ENCODE peak calls at places on chromosomes 4 and X, in ten cellular contexts. O is esophagus squamous epithelium, X is fibroblast of lung, D is PC-3, S is Peyer's patch, Y is heart right ventricle, W is H9, U is cardiac muscle cell, P is pancreas, A is neuronal stem cell. F is an unnamed sample.
A peak's percentile ranks its signal among the peaks of the same experiment; 100 is the strongest.

GRCh38 chr4:139628184-139629012 is 37.2 kb upstream of the MGST2 start:
- DNase-seq in O (no peak), X (no peak), D (no peak), S (peak; percentile 59), Y (no peak), W (peak; percentile 51), U (no peak), P (no peak), A (no peak), F (no peak)

GRCh38 chr4:133869486-133869885 is 332.1 kb downstream of the PABPC4L start:
- DNase-seq in O (no peak), X (peak; percentile 57), D (no peak), S (no peak), Y (no peak), W (no peak), U (peak; percentile 60), P (no peak), A (no peak), F (no peak)

GRCh38 chr4:84254537-84254936 is 244.6 kb downstream of the NKX6-1 start:
- DNase-seq in O (no peak), X (no peak), D (no peak), S (no peak), Y (no peak), W (no peak), U (no peak), P (no peak), A (no peak), F (no peak)

GRCh38 chrX:86133761-86134160 is 14.5 kb upstream of the DACH2 start:
- DNase-seq in O (no peak), X (peak; percentile 43), D (no peak), S (no peak), Y (no peak), W (no peak), U (peak; percentile 21), P (no peak), A (no peak), F (no peak)

GRCh38 chr4:54548831-54549460 is 108.8 kb upstream of the KIT start:
- DNase-seq in O (no peak), X (no peak), D (no peak), S (no peak), Y (no peak), W (no peak), U (no peak), P (no peak), A (no peak), F (no peak)

GRCh38 chr4:84632092-84632491 is 49.2 kb downstream of the CDS1 start:
- DNase-seq in O (no peak), X (peak; percentile 94), D (peak; percentile 79), S (no peak), Y (no peak), W (no peak), U (peak; percentile 92), P (no peak), A (no peak), F (no peak)

GRCh38 chr4:4677825-4678522 is 136.1 kb upstream of the STX18 start:
- DNase-seq in O (no peak), X (peak; percentile 62), D (no peak), S (no peak), Y (peak; percentile 5), W (peak; percentile 54), U (peak; percentile 84), P (no peak), A (peak; percentile 40), F (no peak)

GRCh38 chr4:57614533-57614932 is 504.3 kb upstream of the IGFBP7 start:
- DNase-seq in O (no peak), X (no peak), D (no peak), S (no peak), Y (no peak), W (no peak), U (no peak), P (no peak), A (no peak), F (no peak)

GRCh38 chrX:12794654-12795053 is 3.4 kb downstream of the PRPS2 start:
- DNase-seq in O (no peak), X (no peak), D (no peak), S (no peak), Y (no peak), W (no peak), U (peak; percentile 46), P (no peak), A (no peak), F (no peak)
- H3K27ac ChIP-seq in O (no peak overlapping the region), X (no peak overlapping the region), D (no peak overlapping the region), S (no peak overlapping the region), Y (no peak overlapping the region), W (no peak overlapping the region), U (no peak overlapping the region), P (no peak overlapping the region), A (no peak overlapping the region), F (no peak overlapping the region)

DNA sequence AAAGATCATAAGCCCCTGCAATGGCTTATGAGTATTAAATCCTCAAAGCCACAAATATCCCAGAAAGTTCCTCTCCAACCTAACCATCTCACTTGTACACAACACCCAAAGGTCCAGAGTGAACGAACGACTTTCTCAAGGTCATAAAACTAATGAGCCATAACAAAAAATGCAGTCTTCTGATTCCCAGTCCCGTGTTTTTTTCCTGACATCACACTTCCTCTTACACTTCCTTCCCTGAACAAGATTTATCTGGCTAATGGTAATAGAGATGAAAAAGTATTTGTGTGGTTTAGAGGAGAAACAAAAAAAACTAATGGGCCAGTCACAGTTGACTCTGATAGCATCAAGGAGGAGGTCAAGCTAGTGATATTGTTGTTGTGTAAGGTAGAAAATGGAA is 99.5 kb upstream of the KLHL13 start:
- DNase-seq in O (no peak), X (no peak), D (peak; percentile 25), S (no peak), Y (no peak), W (no peak), U (no peak), P (no peak), A (no peak), F (no peak)
- H3K27ac ChIP-seq in O (no peak overlapping the region), X (no peak overlapping the region), D (no peak overlapping the region), S (no peak overlapping the region), Y (no peak overlapping the region), W (no peak overlapping the region), U (no peak overlapping the region), P (no peak overlapping the region), A (no peak overlapping the region), F (no peak overlapping the region)

GRCh38 chr4:95590615-95591014 is 41.8 kb upstream of the UNC5C start:
- DNase-seq in O (no peak), X (no peak), D (no peak), S (no peak), Y (no peak), W (no peak), U (no peak), P (no peak), A (no peak), F (no peak)
- H3K27ac ChIP-seq in O (no peak overlapping the region), X (no peak overlapping the region), D (no peak overlapping the region), S (no peak overlapping the region), Y (no peak overlapping the region), W (no peak overlapping the region), U (no peak overlapping the region), P (no peak overlapping the region), A (no peak overlapping the region), F (no peak overlapping the region)

GRCh38 chr4:155599102-155599501 is 67.5 kb upstream of the GUCY1A1 start:
- DNase-seq in O (no peak), X (no peak), D (no peak), S (no peak), Y (no peak), W (no peak), U (no peak), P (no peak), A (no peak), F (no peak)
- H3K27ac ChIP-seq in O (no peak overlapping the region), X (no peak overlapping the region), D (no peak overlapping the region), S (no peak overlapping the region), Y (no peak overlapping the region), W (no peak overlapping the region), U (no peak overlapping the region), P (no peak overlapping the region), A (no peak overlapping the region), F (no peak overlapping the region)

DNA sequence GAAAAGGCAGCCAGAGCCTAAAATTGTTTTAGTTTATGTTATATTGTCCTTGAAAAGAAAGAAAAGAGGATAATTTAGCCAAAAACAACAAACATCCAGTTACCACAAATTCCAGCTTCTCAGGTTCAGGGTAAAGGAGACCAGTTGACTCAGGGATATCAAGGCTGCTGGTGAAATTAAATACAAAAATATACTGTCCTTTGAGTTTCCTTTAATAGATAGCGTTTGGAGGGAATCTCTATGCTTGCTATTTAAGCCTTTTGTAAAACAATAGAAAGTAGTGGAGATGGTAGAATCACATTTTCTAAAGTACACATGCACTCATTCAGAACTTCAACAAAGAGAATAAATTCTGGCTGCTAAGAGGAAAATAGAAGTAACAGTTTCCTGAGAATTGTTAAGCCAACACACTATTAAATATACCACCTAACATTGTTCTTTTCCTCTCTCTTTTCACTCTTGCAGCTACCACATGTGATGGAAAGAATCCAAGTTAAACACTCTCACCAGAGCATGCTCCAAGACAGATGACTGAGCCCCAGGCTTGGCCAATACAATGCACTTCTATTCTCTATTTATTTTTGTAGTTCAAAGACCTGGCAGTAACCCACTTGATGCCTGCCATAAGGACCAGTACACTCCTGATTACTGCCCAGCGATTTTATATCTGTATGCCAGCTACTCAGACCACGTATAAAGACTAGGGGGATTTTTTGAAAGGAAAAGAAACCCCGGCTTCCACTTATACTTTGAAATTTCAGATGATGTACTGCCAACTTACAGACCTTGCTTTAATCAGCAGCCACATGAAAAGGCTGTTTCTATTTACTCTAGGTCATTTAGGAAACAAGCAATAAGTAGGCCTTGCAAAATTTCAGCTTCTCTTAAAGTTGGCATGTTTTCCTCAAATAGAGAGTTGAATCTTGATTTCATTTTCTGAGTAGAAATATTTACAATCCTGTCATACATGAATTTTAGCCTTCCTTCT is 756.9 kb downstream of the FAT4 start:
- DNase-seq in O (no peak), X (peak; percentile 89), D (peak; percentile 1), S (no peak), Y (no peak), W (no peak), U (peak; percentile 73), P (peak; percentile 60), A (no peak), F (no peak)
- H3K27ac ChIP-seq in O (no peak overlapping the region), X (no peak overlapping the region), D (no peak overlapping the region), S (no peak overlapping the region), Y (no peak overlapping the region), W (no peak overlapping the region), U (no peak overlapping the region), P (peak overlapping the region; percentile 9), A (no peak overlapping the region), F (no peak overlapping the region)

DNA sequence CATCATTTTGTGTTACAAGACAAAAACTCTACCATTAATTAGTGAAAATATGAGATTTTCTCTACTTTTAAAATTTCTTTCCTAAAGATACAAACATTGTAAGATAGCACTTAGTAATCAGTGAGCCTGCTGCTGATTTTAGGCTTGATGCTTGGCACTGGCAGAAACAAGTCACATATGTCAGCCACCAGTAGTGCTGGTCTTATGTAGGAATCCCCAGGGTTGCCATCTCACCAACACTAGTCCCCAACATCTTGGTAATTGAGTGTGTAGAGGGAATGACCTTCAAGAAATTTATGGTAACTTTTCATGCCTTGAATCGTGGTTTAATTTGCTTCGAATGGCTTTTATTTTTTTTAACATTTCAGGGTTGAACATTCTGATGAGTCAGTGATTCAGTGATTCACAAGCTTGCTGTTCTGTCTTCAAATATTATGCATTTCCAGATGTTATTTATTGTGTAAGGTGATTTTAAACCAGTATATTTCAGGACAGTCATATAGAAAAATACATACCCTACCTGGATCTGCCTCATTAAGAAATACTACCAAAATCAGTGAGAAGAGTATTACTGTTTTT is 11.9 kb downstream of the EXOC1 start:
- DNase-seq in O (no peak), X (peak; percentile 62), D (peak; percentile 52), S (no peak), Y (no peak), W (no peak), U (peak; percentile 50), P (no peak), A (no peak), F (no peak)
- H3K27ac ChIP-seq in O (peak overlapping the region; percentile 76), X (peak overlapping the region; percentile 75), D (peak overlapping the region; percentile 41), S (no peak overlapping the region), Y (no peak overlapping the region), W (no peak overlapping the region), U (no peak overlapping the region), P (no peak overlapping the region), A (no peak overlapping the region), F (peak overlapping the region; percentile 76)